ENCODE peak calls at places on chromosomes 16 and 17, in seven cellular contexts. One of them, this sample, is unnamed.

GRCh38 chr16:67396159-67396774 is 3.0 kb upstream of the TPPP3 start:
- DNase-seq in HAP-1: peak
- DNase-seq in transverse colon: peak
- DNase-seq in GM23248: peak
- DNase-seq in glutamatergic neuron: peak
- DNase-seq in AML-193: no peak
- DNase-seq in GM12865: peak
- DNase-seq in this sample: peak

GRCh38 chr17:76917829-76918228 is 49.6 kb downstream of the MGAT5B start:
- DNase-seq in GM12865: no peak
- DNase-seq in GM23248: no peak
- DNase-seq in transverse colon: no peak
- DNase-seq in HAP-1: no peak
- DNase-seq in AML-193: no peak
- DNase-seq in glutamatergic neuron: no peak
- DNase-seq in this sample: no peak

GRCh38 chr17:38454528-38454927 is 26.3 kb downstream of the ARHGAP23 start:
- DNase-seq in GM23248: peak
- DNase-seq in HAP-1: no peak
- DNase-seq in GM12865: no peak
- DNase-seq in AML-193: no peak
- DNase-seq in glutamatergic neuron: no peak
- DNase-seq in transverse colon: peak
- DNase-seq in this sample: peak

GRCh38 chr17:3043737-3044365 is 19.6 kb downstream of the OR1D5 start:
- DNase-seq in glutamatergic neuron: no peak
- DNase-seq in transverse colon: no peak
- DNase-seq in AML-193: peak
- DNase-seq in HAP-1: no peak
- DNase-seq in GM12865: peak
- DNase-seq in GM23248: no peak
- DNase-seq in this sample: no peak

GRCh38 chr17:48460055-48460454 is 30.0 kb upstream of the SKAP1 start:
- DNase-seq in glutamatergic neuron: no peak
- DNase-seq in HAP-1: no peak
- DNase-seq in AML-193: peak
- DNase-seq in GM23248: no peak
- DNase-seq in GM12865: no peak
- DNase-seq in transverse colon: no peak
- DNase-seq in this sample: no peak

GRCh38 chr16:11681526-11681925 is 13.3 kb downstream of the SNN start:
- DNase-seq in glutamatergic neuron: no peak
- DNase-seq in GM23248: no peak
- DNase-seq in HAP-1: no peak
- DNase-seq in AML-193: no peak
- DNase-seq in transverse colon: peak
- DNase-seq in GM12865: peak
- DNase-seq in this sample: no peak

GRCh38 chr17:28871056-28871579 is 16.3 kb downstream of the ERAL1 start:
- DNase-seq in glutamatergic neuron: no peak
- DNase-seq in AML-193: no peak
- DNase-seq in GM12865: peak
- DNase-seq in transverse colon: no peak
- DNase-seq in GM23248: no peak
- DNase-seq in HAP-1: no peak
- DNase-seq in this sample: no peak

GRCh38 chr17:17840751-17841591 is 4.2 kb upstream of the SREBF1 start:
- DNase-seq in glutamatergic neuron: peak
- DNase-seq in GM12865: no peak
- DNase-seq in transverse colon: no peak
- DNase-seq in HAP-1: no peak
- DNase-seq in GM23248: peak
- DNase-seq in AML-193: no peak
- DNase-seq in this sample: peak

GRCh38 chr17:10579270-10579669 is 29.8 kb upstream of the MYH2 start:
- DNase-seq in AML-193: no peak
- DNase-seq in transverse colon: no peak
- DNase-seq in GM12865: peak
- DNase-seq in HAP-1: no peak
- DNase-seq in glutamatergic neuron: no peak
- DNase-seq in GM23248: no peak
- DNase-seq in this sample: peak

GRCh38 chr17:74305865-74306654 is 20.0 kb upstream of the KIF19 start:
- DNase-seq in GM23248: peak
- DNase-seq in transverse colon: no peak
- DNase-seq in glutamatergic neuron: no peak
- DNase-seq in GM12865: no peak
- DNase-seq in AML-193: no peak
- DNase-seq in HAP-1: no peak
- DNase-seq in this sample: peak

GRCh38 chr16:88527186-88527936 is 42.8 kb upstream of the ZC3H18 start:
- DNase-seq in glutamatergic neuron: peak
- DNase-seq in HAP-1: peak
- DNase-seq in GM23248: peak
- DNase-seq in GM12865: peak
- DNase-seq in AML-193: no peak
- DNase-seq in transverse colon: peak
- DNase-seq in this sample: peak

GRCh38 chr16:53950677-53951076 is 246.7 kb downstream of the FTO start:
- DNase-seq in AML-193: no peak
- DNase-seq in GM23248: no peak
- DNase-seq in GM12865: no peak
- DNase-seq in transverse colon: no peak
- DNase-seq in glutamatergic neuron: no peak
- DNase-seq in HAP-1: no peak
- DNase-seq in this sample: no peak

GRCh38 chr16:12781777-12782176 is 21.9 kb downstream of the CPPED1 start:
- DNase-seq in transverse colon: no peak
- DNase-seq in HAP-1: no peak
- DNase-seq in glutamatergic neuron: no peak
- DNase-seq in GM12865: no peak
- DNase-seq in AML-193: no peak
- DNase-seq in GM23248: no peak
- DNase-seq in this sample: no peak